ENCODE peak calls at places on chromosomes 13 and 19, in eight cellular contexts. Y, C, I, M, L, A, V and U are unnamed samples.

GRCh38 chr19:46355991-46356669 is 9.2 kb downstream of the PPP5C start:
- DNase-seq in V (no peak), L (no peak), C (no peak), M (no peak), Y (no peak), I (no peak), A (peak; percentile 10), U (peak; percentile 25)

GRCh38 chr19:16384688-16385087 is 60.1 kb downstream of the KLF2 start:
- DNase-seq in A (no peak), L (no peak), I (no peak), V (no peak), C (peak; percentile 38), Y (no peak), M (no peak), U (peak; percentile 60)

GRCh38 chr19:33399745-33400681 is 26.5 kb downstream of the CEBPG start:
- DNase-seq in Y (no peak), A (peak; percentile 10), V (no peak), I (no peak), L (no peak), C (peak; percentile 73), M (no peak), U (peak; percentile 63)

GRCh38 chr19:16698914-16699313 is 20.7 kb upstream of the NWD1 start:
- DNase-seq in C (no peak), M (no peak), V (no peak), A (no peak), L (peak; percentile 52), Y (no peak), I (peak; percentile 62), U (peak; percentile 73)

GRCh38 chr19:1315470-1316166 is 29.9 kb downstream of the EFNA2 start:
- DNase-seq in Y (peak; percentile 77), A (peak; percentile 53), L (peak; percentile 59), V (peak; percentile 32), C (peak; percentile 99), M (peak; percentile 25), I (peak; percentile 39), U (no peak)

GRCh38 chr19:57406516-57407123 is 4.3 kb upstream of the ZNF17 start:
- DNase-seq in Y (peak; percentile 85), A (peak; percentile 55), C (peak; percentile 87), I (peak; percentile 46), M (peak; percentile 45), V (peak; percentile 27), L (peak; percentile 57), U (no peak)

GRCh38 chr13:40452741-40453665 is 213.4 kb downstream of the FOXO1 start:
- DNase-seq in L (no peak), C (peak; percentile 80), A (no peak), V (no peak), Y (no peak), M (peak; percentile 8), I (no peak), U (no peak)

GRCh38 chr13:64428196-64428595 is 2801.9 kb downstream of the PCDH9 start:
- DNase-seq in V (no peak), C (no peak), L (no peak), Y (peak; percentile 4), A (no peak), M (peak; percentile 76), I (no peak), U (no peak)

GRCh38 chr13:54210397-54211050 is 1181.9 kb downstream of the OLFM4 start:
- DNase-seq in M (no peak), C (no peak), Y (peak; percentile 50), V (no peak), I (no peak), L (no peak), A (no peak), U (no peak)

GRCh38 chr13:54206601-54207000 is 1178.0 kb downstream of the OLFM4 start:
- DNase-seq in A (no peak), L (no peak), Y (no peak), C (no peak), I (no peak), M (no peak), V (no peak), U (no peak)
- H3K27ac ChIP-seq in A (no peak overlapping the region), L (no peak overlapping the region), Y (no peak overlapping the region), C (no peak overlapping the region), I (no peak overlapping the region), M (no peak overlapping the region), V (no peak overlapping the region), U (no peak overlapping the region)

GRCh38 chr19:17862711-17863519 is 3.2 kb downstream of the RPL18A start:
- DNase-seq in V (no peak), Y (no peak), A (no peak), C (peak; percentile 47), I (no peak), M (no peak), L (no peak), U (no peak)
- TF ChIP-seq CTCF in V (no peak), Y (no peak), A (no peak), C (no peak), I (no peak), M (no peak), L (no peak), U (no peak)

GRCh38 chr19:13031917-13032623 is 36.8 kb downstream of the NFIX start:
- DNase-seq in A (no peak), I (no peak), Y (peak; percentile 81), V (no peak), M (peak; percentile 58), L (no peak), C (no peak), U (no peak)
- H3K4me1 ChIP-seq in A (peaks cover 27% of the 10 kb centered on the region), I (peaks cover 70% of the 10 kb centered on the region), Y (peaks cover 15% of the 10 kb centered on the region), V (peaks cover 34% of the 10 kb centered on the region), M (peaks cover 33% of the 10 kb centered on the region), L (peaks cover 100% of the 10 kb centered on the region), C (peaks cover 69% of the 10 kb centered on the region), U (peaks cover 100% of the 10 kb centered on the region)

GRCh38 chr13:98301721-98302120 is 124.7 kb upstream of the RNF113B start:
- DNase-seq in Y (no peak), A (no peak), I (no peak), V (no peak), C (peak; percentile 72), M (peak; percentile 89), L (no peak), U (no peak)
- H3K27ac ChIP-seq in Y (no peak overlapping the region), A (no peak overlapping the region), I (no peak overlapping the region), V (peak overlapping the region; percentile 79), C (peak overlapping the region; percentile 49), M (peak overlapping the region; percentile 96), L (no peak overlapping the region), U (peak overlapping the region; percentile 84)